ENCODE peak calls at places on chromosomes 13 and 19, in six cellular contexts. Y, S, L, J, U and V are unnamed samples.

GRCh38 chr13:113425931-113426590 is 27.2 kb downstream of the ADPRHL1 start:
- DNase-seq in Y (no peak), S (no peak), L (no peak), J (no peak), U (peak; percentile 64), V (no peak)

GRCh38 chr13:98731925-98732324 is 20.5 kb downstream of the SLC15A1 start:
- DNase-seq in Y (no peak), S (no peak), L (no peak), J (no peak), U (no peak), V (no peak)

GRCh38 chr19:10406191-10406590 is 2.8 kb upstream of the CDC37 start:
- DNase-seq in Y (no peak), S (no peak), L (no peak), J (no peak), U (no peak), V (no peak)

GRCh38 chr19:40285353-40286234 is 449 bp upstream of the AKT2 start:
- DNase-seq in Y (peak; percentile 98), S (peak; percentile 99), L (peak; percentile 99), J (peak; percentile 96), U (peak; percentile 99), V (peak; percentile 98)

GRCh38 chr13:33075996-33076395 is 59.8 kb downstream of the KL start:
- DNase-seq in Y (no peak), S (no peak), L (no peak), J (no peak), U (no peak), V (no peak)

GRCh38 chr13:112374271-112374670 is 1.9 kb upstream of the SPACA7 start:
- DNase-seq in Y (no peak), S (no peak), L (no peak), J (no peak), U (no peak), V (no peak)

GRCh38 chr19:18486746-18487145 is 35.1 kb downstream of the ELL start:
- DNase-seq in Y (no peak), S (no peak), L (no peak), J (no peak), U (no peak), V (no peak)

GRCh38 chr19:2249880-2250764 is 999 bp downstream of the AMH start:
- DNase-seq in Y (no peak), S (no peak), L (no peak), J (no peak), U (no peak), V (no peak)

GRCh38 chr19:1438035-1438932 is at the start of gene RPS15:
- DNase-seq in Y (peak; percentile 97), S (peak; percentile 91), L (peak; percentile 95), J (peak; percentile 62), U (peak; percentile 93), V (peak; percentile 83)

GRCh38 chr19:246551-246950 is 44.7 kb downstream of the PLPP2 start:
- DNase-seq in Y (peak; percentile 47), S (no peak), L (no peak), J (no peak), U (no peak), V (no peak)

GRCh38 chr19:7888826-7889217 is 512 bp downstream of the LRRC8E start:
- DNase-seq in Y (no peak), S (no peak), L (no peak), J (no peak), U (no peak), V (no peak)

GRCh38 chr19:30895946-30896345 is 453.3 kb downstream of the TSHZ3 start:
- DNase-seq in Y (no peak), S (no peak), L (no peak), J (no peak), U (no peak), V (no peak)
- TF ChIP-seq CTCF in Y (no peak), S (no peak), L (no peak), J (no peak), U (no peak), V (no peak)

DNA sequence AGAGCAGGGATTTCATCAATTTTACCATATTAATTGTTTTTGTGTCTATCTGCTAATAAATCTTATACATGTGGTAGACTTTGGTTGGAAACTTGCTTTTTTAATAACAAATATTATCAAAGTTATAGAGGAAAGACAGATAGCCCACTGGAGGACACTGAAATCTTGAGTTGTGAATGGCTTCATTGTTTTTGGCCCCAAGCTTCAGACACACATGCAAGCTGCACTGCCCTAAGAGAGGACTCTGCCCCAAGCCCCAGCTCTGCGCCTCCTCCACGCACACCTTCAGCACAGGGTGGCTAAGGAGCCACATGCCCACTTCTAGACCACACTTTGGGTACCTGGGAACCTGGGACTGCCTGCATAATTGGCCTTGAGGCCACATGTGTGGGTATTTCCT is 35.2 kb downstream of the RCBTB2 start:
- DNase-seq in Y (no peak), S (no peak), L (no peak), J (no peak), U (no peak), V (no peak)
- TF ChIP-seq CTCF in Y (no peak), S (no peak), L (no peak), J (no peak), U (no peak), V (no peak)

DNA sequence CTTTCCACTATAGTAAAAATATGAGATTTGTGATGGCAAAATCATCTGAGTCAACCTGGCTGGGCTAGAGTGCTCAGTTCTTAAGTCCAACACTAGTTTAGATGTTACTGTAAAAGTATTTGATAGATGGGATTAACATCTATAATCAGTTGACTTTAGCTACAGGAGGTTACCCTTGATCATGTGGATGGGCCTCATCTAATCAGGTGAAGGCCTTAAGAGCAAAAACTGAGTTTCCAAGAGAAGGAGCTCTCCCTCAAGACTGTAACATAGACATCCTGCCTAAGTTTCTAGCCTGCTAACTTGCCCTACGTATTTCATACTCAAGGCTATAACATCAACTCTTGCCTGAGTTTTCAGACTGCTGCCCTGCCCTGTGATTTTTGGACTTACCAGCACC is 132.8 kb downstream of the ENOX1 start:
- DNase-seq in Y (no peak), S (no peak), L (no peak), J (no peak), U (no peak), V (no peak)
- TF ChIP-seq CTCF in Y (no peak), S (no peak), L (no peak), J (no peak), U (no peak), V (no peak)

GRCh38 chr19:38528213-38528755 is 89.5 kb downstream of the MAP4K1 start:
- DNase-seq in Y (no peak), S (no peak), L (no peak), J (no peak), U (no peak), V (no peak)
- TF ChIP-seq CTCF in Y (no peak), S (no peak), L (no peak), J (no peak), U (no peak), V (no peak)

GRCh38 chr13:70964124-70964523 is 855.9 kb upstream of the KLHL1 start:
- DNase-seq in Y (no peak), S (no peak), L (no peak), J (no peak), U (no peak), V (no peak)

GRCh38 chr13:70959376-70959775 is 851.1 kb upstream of the KLHL1 start:
- DNase-seq in Y (no peak), S (no peak), L (no peak), J (no peak), U (no peak), V (no peak)

GRCh38 chr13:70960841-70961443 is 852.7 kb upstream of the KLHL1 start:
- DNase-seq in Y (no peak), S (no peak), L (no peak), J (peak; percentile 7), U (peak; percentile 28), V (peak; percentile 11)
- TF ChIP-seq CTCF in Y (peak; percentile 62), S (peak; percentile 70), L (peak; percentile 37), J (peak; percentile 69), U (peak; percentile 59), V (peak; percentile 62)

GRCh38 chr13:67071918-67072598 is 158.1 kb downstream of the PCDH9 start:
- DNase-seq in Y (no peak), S (no peak), L (no peak), J (no peak), U (no peak), V (no peak)

GRCh38 chr13:67076378-67076777 is 153.8 kb downstream of the PCDH9 start:
- DNase-seq in Y (no peak), S (no peak), L (no peak), J (no peak), U (no peak), V (no peak)

GRCh38 chr13:67077132-67077531 is 153.0 kb downstream of the PCDH9 start:
- DNase-seq in Y (no peak), S (no peak), L (no peak), J (no peak), U (no peak), V (no peak)

GRCh38 chr13:67078062-67078461 is 152.1 kb downstream of the PCDH9 start:
- DNase-seq in Y (no peak), S (no peak), L (no peak), J (no peak), U (no peak), V (no peak)

DNA sequence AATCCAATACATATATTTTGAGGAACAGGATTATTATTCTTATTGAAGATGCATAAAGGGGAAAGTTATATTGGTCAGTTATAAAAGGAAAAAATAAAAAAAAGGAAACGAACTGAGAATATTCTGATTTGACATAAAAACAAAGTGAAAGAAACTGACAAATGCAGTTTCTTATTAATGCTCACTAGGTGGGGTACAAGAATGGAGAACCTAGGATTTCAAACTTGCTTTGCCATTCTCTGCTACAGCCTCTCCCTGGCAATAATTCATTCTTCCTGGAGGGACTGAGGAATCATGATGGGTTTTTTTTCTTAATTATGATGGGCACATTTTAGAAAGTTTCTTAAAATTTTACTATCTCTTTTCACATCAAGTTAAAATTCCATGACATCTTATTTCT is 154.9 kb downstream of the PCDH9 start:
- DNase-seq in Y (no peak), S (no peak), L (no peak), J (no peak), U (peak; percentile 45), V (no peak)
- TF ChIP-seq CTCF in Y (no peak), S (peak; percentile 15), L (peak; percentile 10), J (no peak), U (peak; percentile 38), V (no peak)